ENCODE peak calls at places on chromosome 10, in four cellular contexts. U is upper lobe of right lung; P is AG09309; J is Jurkat, Clone E6-1. V is an unnamed sample.

GRCh38 chr10:12708921-12709320 is 292.6 kb downstream of the CCDC3 start:
- DNase-seq in U (no peak), P (no peak), J (no peak), V (no peak)

GRCh38 chr10:97320480-97321031 is 1.5 kb downstream of the FRAT1 start:
- DNase-seq in U (peak; percentile 70), P (no peak), J (no peak), V (no peak)

GRCh38 chr10:71391701-71392100 is 5.0 kb upstream of the CDH23 start:
- DNase-seq in U (no peak), P (no peak), J (no peak), V (no peak)

GRCh38 chr10:132571565-132572544 is 34.3 kb downstream of the INPP5A start:
- DNase-seq in U (no peak), P (peak; percentile 55), J (no peak), V (peak; percentile 60)

GRCh38 chr10:110841767-110842267 is 29.9 kb upstream of the PDCD4 start:
- DNase-seq in U (no peak), P (no peak), J (no peak), V (no peak)

GRCh38 chr10:103969436-103969835 is 2.5 kb downstream of the SLK start:
- DNase-seq in U (no peak), P (no peak), J (no peak), V (no peak)

GRCh38 chr10:31803606-31804195 is 124.9 kb downstream of the ARHGAP12 start:
- DNase-seq in U (no peak), P (no peak), J (no peak), V (peak; percentile 38)

GRCh38 chr10:78727728-78728127 is 341.0 kb upstream of the ZMIZ1 start:
- DNase-seq in U (no peak), P (no peak), J (no peak), V (no peak)

GRCh38 chr10:100333106-100333505 is 3.1 kb upstream of the PKD2L1 start:
- DNase-seq in U (no peak), P (no peak), J (no peak), V (no peak)

GRCh38 chr10:101080933-101081546 is 19.3 kb downstream of the KAZALD1 start:
- DNase-seq in U (no peak), P (no peak), J (no peak), V (no peak)

GRCh38 chr10:30462513-30462912 is 28.5 kb downstream of the MAP3K8 start:
- DNase-seq in U (no peak), P (no peak), J (no peak), V (no peak)

GRCh38 chr10:125792342-125793063 is 16.9 kb upstream of the MMP21 start:
- DNase-seq in U (no peak), P (no peak), J (peak; percentile 54), V (no peak)

GRCh38 chr10:84415539-84416244 is 87.3 kb downstream of the CCSER2 start:
- DNase-seq in U (peak; percentile 70), P (no peak), J (no peak), V (no peak)

GRCh38 chr10:79051766-79052165 is 17.0 kb upstream of the ZMIZ1 start:
- DNase-seq in U (peak; percentile 54), P (no peak), J (no peak), V (no peak)

V was measured in AG04449.